ENCODE peak calls at places on chromosomes 6 and 20, in six cellular contexts. Y is psoas muscle, H is heart right ventricle, U is mucosa of descending colon, W is Panc1, M is tibial artery. C is an unnamed sample.

GRCh38 chr6:44004625-44005506 is 122.4 kb downstream of the MRPL14 start:
- DNase-seq in Y (peak; percentile 55), H (peak; percentile 48), U (no peak), W (no peak), M (peak; percentile 40), C (no peak)

GRCh38 chr20:37414133-37414532 is 68.2 kb downstream of the SRC start:
- DNase-seq in Y (no peak), H (no peak), U (peak; percentile 15), W (no peak), M (no peak), C (no peak)

GRCh38 chr20:5658897-5659296 is 91.3 kb upstream of the SHLD1 start:
- DNase-seq in Y (peak; percentile 69), H (peak; percentile 63), U (no peak), W (no peak), M (peak; percentile 81), C (peak; percentile 86)

GRCh38 chr6:112980676-112981075 is 633.5 kb downstream of the RFPL4B start:
- DNase-seq in Y (no peak), H (no peak), U (no peak), W (no peak), M (no peak), C (no peak)

GRCh38 chr20:11159728-11160127 is 485.9 kb upstream of the JAG1 start:
- DNase-seq in Y (no peak), H (peak; percentile 26), U (no peak), W (no peak), M (peak; percentile 67), C (peak; percentile 77)

GRCh38 chr6:118993358-118993757 is 58.4 kb upstream of the MCM9 start:
- DNase-seq in Y (no peak), H (no peak), U (no peak), W (no peak), M (no peak), C (no peak)

GRCh38 chr6:91710356-91710755 is 1123.5 kb upstream of the MAP3K7 start:
- DNase-seq in Y (no peak), H (no peak), U (no peak), W (no peak), M (no peak), C (no peak)

GRCh38 chr6:37110455-37111155 is 59.3 kb upstream of the PIM1 start:
- DNase-seq in Y (no peak), H (no peak), U (no peak), W (no peak), M (no peak), C (no peak)

GRCh38 chr20:46076806-46077205 is 13.0 kb downstream of the NCOA5 start:
- DNase-seq in Y (no peak), H (no peak), U (no peak), W (no peak), M (no peak), C (no peak)

DNA sequence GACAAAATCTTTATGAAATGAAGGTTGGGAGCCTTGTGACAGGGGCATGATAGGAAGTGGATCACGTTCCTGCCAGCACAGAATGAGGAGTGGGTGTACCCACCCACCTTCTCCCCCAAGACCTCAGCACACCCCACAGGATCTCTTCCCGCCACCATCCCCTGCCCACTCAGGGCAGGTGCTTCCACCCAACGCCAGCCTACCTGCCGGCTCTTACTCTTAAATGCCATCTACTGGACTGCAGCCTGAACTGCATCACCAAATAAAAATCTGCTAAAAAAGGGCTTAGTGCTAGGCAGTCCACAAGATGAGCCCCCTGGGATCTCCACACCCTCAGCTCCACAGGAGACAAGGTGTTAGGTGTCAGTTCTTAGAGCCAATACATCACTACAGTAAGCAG is 20.6 kb downstream of the DTNBP1 start:
- DNase-seq in Y (no peak), H (no peak), U (no peak), W (no peak), M (no peak), C (no peak)
- H3K4me3 ChIP-seq in Y (no peak overlapping the region), H (no peak overlapping the region), U (no peak overlapping the region), W (no peak overlapping the region), M (no peak overlapping the region), C (no peak overlapping the region)

GRCh38 chr6:156359912-156360311 is 417.3 kb upstream of the ARID1B start:
- DNase-seq in Y (no peak), H (no peak), U (no peak), W (no peak), M (no peak), C (no peak)
- TF ChIP-seq CTCF in Y (no peak), H (no peak), U (no peak), W (peak; percentile 24), M (no peak), C (no peak)

GRCh38 chr20:33828326-33828834 is 17.2 kb downstream of the CHMP4B start:
- DNase-seq in Y (no peak), H (no peak), U (no peak), W (no peak), M (peak; percentile 71), C (no peak)
- H3K4me3 ChIP-seq in Y (peak overlapping the region; percentile 8), H (no peak overlapping the region), U (no peak overlapping the region), W (no peak overlapping the region), M (no peak overlapping the region), C (no peak overlapping the region)

GRCh38 chr20:58637466-58638198 is 13.5 kb upstream of the STX16 start:
- DNase-seq in Y (no peak), H (no peak), U (no peak), W (no peak), M (peak; percentile 35), C (no peak)

GRCh38 chr20:58638467-58639181 is 12.5 kb upstream of the STX16 start:
- DNase-seq in Y (no peak), H (no peak), U (no peak), W (no peak), M (peak; percentile 12), C (no peak)

GRCh38 chr20:58640446-58640845 is 10.6 kb upstream of the STX16 start:
- DNase-seq in Y (no peak), H (no peak), U (no peak), W (no peak), M (no peak), C (no peak)

GRCh38 chr20:58636983-58637421 is 14.1 kb upstream of the STX16 start:
- DNase-seq in Y (no peak), H (no peak), U (no peak), W (no peak), M (peak; percentile 31), C (no peak)

DNA sequence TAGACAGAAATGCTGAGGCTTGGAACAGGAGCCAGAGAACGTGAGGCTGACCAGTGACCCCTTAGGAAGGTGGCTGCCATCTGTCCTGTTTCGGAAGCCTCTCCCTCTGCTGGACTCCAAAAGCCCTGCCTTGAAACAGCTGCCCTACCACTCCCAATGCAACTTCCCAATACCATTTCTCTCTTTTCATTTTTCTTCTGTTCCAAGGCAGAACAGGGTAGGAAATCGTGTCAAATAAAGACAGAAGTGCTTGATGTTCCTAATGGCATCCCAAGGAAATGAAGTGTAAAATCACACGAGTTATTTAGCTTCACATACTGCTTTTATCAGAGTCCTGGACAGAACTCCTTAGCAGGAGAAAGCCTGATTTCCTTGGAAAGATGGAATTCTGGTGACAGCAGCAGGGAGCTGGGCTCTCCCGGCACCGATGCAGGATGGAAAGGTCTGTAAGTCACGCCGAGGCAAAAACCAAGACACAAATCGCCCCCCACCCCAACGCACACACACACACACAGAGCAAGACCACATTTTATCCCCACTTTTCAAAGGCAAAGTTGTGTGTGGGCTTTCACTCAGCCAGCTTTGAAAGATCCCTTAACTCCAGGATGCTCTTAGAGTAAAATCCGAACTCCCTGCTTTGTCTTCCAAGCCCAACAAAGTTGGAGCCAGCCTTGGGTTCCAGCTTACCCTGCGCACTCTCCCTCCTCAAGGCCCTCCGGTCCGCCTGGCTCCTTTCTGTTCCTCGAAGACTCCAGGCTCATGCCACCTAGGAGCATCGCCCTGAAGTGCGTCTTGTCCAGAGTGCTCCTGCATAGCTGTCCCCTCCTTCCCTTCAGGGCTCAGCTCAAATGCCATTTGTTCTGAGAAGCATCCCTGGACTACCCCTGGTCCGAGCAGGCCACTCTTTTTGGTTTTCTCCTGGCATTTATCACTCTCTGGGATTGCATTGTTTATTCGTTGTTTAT is 11.6 kb upstream of the STX16 start:
- DNase-seq in Y (no peak), H (no peak), U (no peak), W (no peak), M (no peak), C (no peak)
- TF ChIP-seq CTCF in Y (no peak), H (no peak), U (no peak), W (no peak), M (no peak), C (peak; percentile 38)

GRCh38 chr6:108174371-108175175 is 8.8 kb downstream of the NR2E1 start:
- DNase-seq in Y (no peak), H (peak; percentile 21), U (no peak), W (no peak), M (no peak), C (peak; percentile 25)

GRCh38 chr6:108175592-108176279 is 9.9 kb downstream of the NR2E1 start:
- DNase-seq in Y (no peak), H (no peak), U (no peak), W (no peak), M (no peak), C (no peak)

GRCh38 chr6:108171918-108172516 is 6.2 kb downstream of the NR2E1 start:
- DNase-seq in Y (no peak), H (no peak), U (no peak), W (no peak), M (no peak), C (no peak)

GRCh38 chr6:108176281-108177089 is 10.7 kb downstream of the NR2E1 start:
- DNase-seq in Y (no peak), H (no peak), U (no peak), W (no peak), M (no peak), C (no peak)

GRCh38 chr6:108175176-108175591 is 9.4 kb downstream of the NR2E1 start:
- DNase-seq in Y (no peak), H (no peak), U (no peak), W (no peak), M (no peak), C (no peak)
- H3K4me3 ChIP-seq in Y (peak overlapping the region; percentile 41), H (peak overlapping the region; percentile 24), U (no peak overlapping the region), W (peak overlapping the region; percentile 43), M (no peak overlapping the region), C (no peak overlapping the region)

GRCh38 chr6:107729098-107729497 is 95.0 kb downstream of the SCML4 start:
- DNase-seq in Y (no peak), H (no peak), U (no peak), W (no peak), M (no peak), C (no peak)
- TF ChIP-seq CTCF in Y (no peak), H (no peak), U (no peak), W (peak; percentile 68), M (no peak), C (peak; percentile 10)